ENCODE peak calls at places on chromosomes 13 and 19, in eight cellular contexts. U, B, X, I, P, K, N and E are unnamed samples.
A peak's percentile ranks its signal among the peaks of the same experiment; 100 is the strongest.

GRCh38 chr13:71274923-71275593 is 591.9 kb downstream of the DACH1 start:
- DNase-seq in U (no peak), B (no peak), X (no peak), I (no peak), P (no peak), K (no peak), N (no peak), E (no peak)

GRCh38 chr13:101612736-101613135 is 160.3 kb downstream of the ITGBL1 start:
- DNase-seq in U (no peak), B (no peak), X (no peak), I (no peak), P (no peak), K (no peak), N (peak; percentile 59), E (no peak)

GRCh38 chr19:8552810-8553209 is 24.4 kb downstream of the MYO1F start:
- DNase-seq in U (no peak), B (no peak), X (no peak), I (no peak), P (no peak), K (peak; percentile 58), N (peak; percentile 54), E (peak; percentile 76)

GRCh38 chr19:34336781-34337271 is 28.2 kb upstream of the GPI start:
- DNase-seq in U (no peak), B (no peak), X (no peak), I (no peak), P (peak; percentile 32), K (peak; percentile 58), N (peak; percentile 53), E (peak; percentile 57)

GRCh38 chr13:72983085-72983768 is 75.6 kb upstream of the KLF5 start:
- DNase-seq in U (no peak), B (no peak), X (no peak), I (peak; percentile 77), P (peak; percentile 31), K (peak; percentile 72), N (peak; percentile 94), E (no peak)

GRCh38 chr13:21436582-21436981 is 22.5 kb downstream of the ZDHHC20 start:
- DNase-seq in U (no peak), B (no peak), X (no peak), I (no peak), P (no peak), K (no peak), N (no peak), E (no peak)

GRCh38 chr13:101640797-101641400 is 188.4 kb downstream of the ITGBL1 start:
- DNase-seq in U (no peak), B (no peak), X (no peak), I (peak; percentile 67), P (no peak), K (peak; percentile 24), N (peak; percentile 87), E (no peak)

GRCh38 chr19:16258440-16258903 is 60.8 kb downstream of the AP1M1 start:
- DNase-seq in U (peak; percentile 84), B (peak; percentile 75), X (peak; percentile 87), I (no peak), P (no peak), K (peak; percentile 43), N (peak; percentile 16), E (no peak)

GRCh38 chr19:52542984-52543664 is 15.7 kb downstream of the ZNF808 start:
- DNase-seq in U (no peak), B (no peak), X (no peak), I (no peak), P (no peak), K (no peak), N (peak; percentile 10), E (peak; percentile 5)

GRCh38 chr13:31930901-31931522 is 100.6 kb upstream of the FRY start:
- DNase-seq in U (no peak), B (no peak), X (no peak), I (no peak), P (no peak), K (peak; percentile 10), N (peak; percentile 21), E (no peak)

GRCh38 chr13:48235100-48235813 is 2.3 kb downstream of the ITM2B start:
- DNase-seq in U (no peak), B (no peak), X (no peak), I (no peak), P (peak; percentile 26), K (peak; percentile 44), N (peak; percentile 54), E (no peak)

GRCh38 chr19:34109596-34109995 is 62.7 kb upstream of the LSM14A start:
- DNase-seq in U (no peak), B (no peak), X (no peak), I (no peak), P (no peak), K (no peak), N (no peak), E (no peak)

GRCh38 chr13:114140131-114140908 is 7.9 kb upstream of the RASA3 start:
- DNase-seq in U (no peak), B (no peak), X (peak; percentile 80), I (no peak), P (no peak), K (no peak), N (no peak), E (peak; percentile 76)

GRCh38 chr19:54478677-54479266 is 5.7 kb upstream of the CDC42EP5 start:
- DNase-seq in U (no peak), B (no peak), X (no peak), I (no peak), P (no peak), K (peak; percentile 64), N (peak; percentile 67), E (peak; percentile 48)

GRCh38 chr13:66660013-66660804 is 569.9 kb downstream of the PCDH9 start:
- DNase-seq in U (no peak), B (no peak), X (no peak), I (peak; percentile 68), P (no peak), K (peak; percentile 54), N (peak; percentile 79), E (no peak)

GRCh38 chr13:52848455-52849190 is at the start of gene PCDH8:
- DNase-seq in U (no peak), B (no peak), X (no peak), I (no peak), P (no peak), K (peak; percentile 2), N (no peak), E (no peak)

GRCh38 chr13:95784161-95784880 is 107.4 kb downstream of the DNAJC3 start:
- DNase-seq in U (no peak), B (no peak), X (no peak), I (peak; percentile 63), P (no peak), K (peak; percentile 90), N (peak; percentile 62), E (no peak)

GRCh38 chr19:21398851-21399250 is 1.9 kb downstream of the ZNF493 start:
- DNase-seq in U (no peak), B (no peak), X (no peak), I (no peak), P (no peak), K (no peak), N (peak; percentile 4), E (no peak)

GRCh38 chr13:94419304-94419943 is 60.1 kb downstream of the DCT start:
- DNase-seq in U (no peak), B (no peak), X (no peak), I (peak; percentile 63), P (no peak), K (peak; percentile 82), N (peak; percentile 78), E (no peak)

GRCh38 chr13:92187378-92187989 is 789.1 kb downstream of the GPC5 start:
- DNase-seq in U (no peak), B (no peak), X (no peak), I (no peak), P (peak; percentile 18), K (peak; percentile 79), N (peak; percentile 73), E (peak; percentile 26)

GRCh38 chr19:2488942-2489731 is 13.2 kb downstream of the GADD45B start:
- DNase-seq in U (peak; percentile 73), B (no peak), X (peak; percentile 86), I (no peak), P (peak; percentile 74), K (peak; percentile 74), N (peak; percentile 47), E (no peak)
- H3K4me3 ChIP-seq in U (peak overlapping the region; percentile 54), B (peak overlapping the region; percentile 34), X (peak overlapping the region; percentile 45), I (peak overlapping the region; percentile 33), P (no peak overlapping the region), K (peak overlapping the region; percentile 31), N (peak overlapping the region; percentile 37), E (no peak overlapping the region)

GRCh38 chr19:49486710-49487276 is 615 bp upstream of the RPL13A start:
- DNase-seq in U (no peak), B (no peak), X (peak; percentile 84), I (no peak), P (no peak), K (no peak), N (no peak), E (no peak)
- H3K4me3 ChIP-seq in U (peak overlapping the region; percentile 74), B (peak overlapping the region; percentile 12), X (peak overlapping the region; percentile 5), I (no peak overlapping the region), P (no peak overlapping the region), K (no peak overlapping the region), N (peak overlapping the region; percentile 44), E (peak overlapping the region; percentile 45)

DNA sequence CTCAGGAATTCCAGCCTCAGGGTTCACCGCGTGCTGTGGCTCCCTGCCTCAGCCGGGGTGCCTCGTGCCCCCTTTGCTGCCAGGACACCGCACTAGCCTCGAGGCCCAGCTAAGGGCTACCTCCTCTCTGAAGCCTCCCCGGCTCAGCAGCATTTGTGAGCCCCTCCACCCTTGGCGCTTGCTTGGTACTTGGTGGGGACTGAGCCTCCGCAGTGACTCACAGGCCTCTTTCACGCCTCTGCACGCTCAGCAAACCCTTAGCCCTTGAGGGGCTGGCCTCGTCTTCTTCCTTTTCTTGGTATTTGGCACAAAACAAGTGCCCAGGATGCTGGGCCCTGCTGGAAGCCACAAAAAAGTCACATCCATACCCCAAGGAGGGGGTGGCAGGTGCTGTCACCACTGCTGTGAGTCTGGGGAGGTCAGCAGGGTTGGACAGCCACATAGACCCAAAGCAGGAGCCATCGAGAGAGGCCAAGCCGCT is 85.4 kb upstream of the TM9SF2 start:
- DNase-seq in U (no peak), B (no peak), X (no peak), I (no peak), P (no peak), K (no peak), N (no peak), E (no peak)
- H3K4me3 ChIP-seq in U (no peak overlapping the region), B (no peak overlapping the region), X (no peak overlapping the region), I (no peak overlapping the region), P (no peak overlapping the region), K (no peak overlapping the region), N (no peak overlapping the region), E (no peak overlapping the region)

GRCh38 chr19:3356805-3357204 is 9.6 kb upstream of the NFIC start:
- DNase-seq in U (no peak), B (no peak), X (no peak), I (no peak), P (no peak), K (no peak), N (no peak), E (no peak)

GRCh38 chr19:3358392-3358918 is 7.9 kb upstream of the NFIC start:
- DNase-seq in U (no peak), B (peak; percentile 47), X (peak; percentile 78), I (no peak), P (no peak), K (no peak), N (no peak), E (no peak)

GRCh38 chr19:3357362-3357730 is 9.0 kb upstream of the NFIC start:
- DNase-seq in U (no peak), B (no peak), X (no peak), I (no peak), P (no peak), K (no peak), N (no peak), E (peak; percentile 70)

GRCh38 chr19:3358919-3359849 is 7.2 kb upstream of the NFIC start:
- DNase-seq in U (peak; percentile 80), B (peak; percentile 65), X (peak; percentile 93), I (no peak), P (peak; percentile 76), K (peak; percentile 72), N (peak; percentile 63), E (no peak)

GRCh38 chr19:3357731-3358391 is 8.5 kb upstream of the NFIC start:
- DNase-seq in U (no peak), B (peak; percentile 46), X (peak; percentile 70), I (no peak), P (no peak), K (no peak), N (no peak), E (no peak)
- H3K4me3 ChIP-seq in U (peak overlapping the region; percentile 87), B (peak overlapping the region; percentile 80), X (peak overlapping the region; percentile 98), I (no peak overlapping the region), P (no peak overlapping the region), K (peak overlapping the region; percentile 53), N (peak overlapping the region; percentile 25), E (peak overlapping the region; percentile 27)